ENCODE peak calls at places on chromosomes 5 and 9, in seven cellular contexts. K is cardiac muscle cell, G is A549, Y is heart right ventricle, W is left lung, Q is stomach, D is H9. N is an unnamed sample.

GRCh38 chr9:117825609-117826347 is 121.6 kb downstream of the TLR4 start:
- DNase-seq in G (no peak), W (peak; percentile 36), D (no peak), K (no peak), Y (peak; percentile 3), Q (no peak), N (peak; percentile 8)

GRCh38 chr5:167867281-167867680 is 424.2 kb upstream of the WWC1 start:
- DNase-seq in W (no peak), D (no peak), K (no peak), Q (no peak), Y (no peak), G (no peak), N (no peak)

GRCh38 chr5:135029468-135030122 is 4.4 kb downstream of the PITX1 start:
- DNase-seq in K (no peak), Y (no peak), D (no peak), W (no peak), G (no peak), Q (no peak), N (no peak)

GRCh38 chr5:177231479-177232250 is 71.9 kb downstream of the RAB24 start:
- DNase-seq in Q (no peak), W (no peak), D (no peak), K (no peak), G (no peak), Y (no peak), N (no peak)

GRCh38 chr5:147482426-147483196 is 27.3 kb downstream of the DPYSL3 start:
- DNase-seq in K (peak; percentile 53), Y (no peak), D (no peak), Q (no peak), W (no peak), G (no peak), N (no peak)

GRCh38 chr5:39998518-39998917 is 573.7 kb upstream of the DAB2 start:
- DNase-seq in D (no peak), K (no peak), Y (no peak), G (no peak), W (no peak), Q (no peak), N (no peak)

GRCh38 chr9:86946712-86947145 is 577 bp downstream of the GAS1 start:
- DNase-seq in Y (peak; percentile 47), D (peak; percentile 48), W (peak; percentile 46), G (peak; percentile 53), K (peak; percentile 74), Q (peak; percentile 36), N (peak; percentile 38)

GRCh38 chr5:151248651-151249050 is 4.3 kb upstream of the GM2A start:
- DNase-seq in Y (no peak), W (no peak), K (no peak), Q (no peak), D (no peak), G (no peak), N (peak; percentile 39)

GRCh38 chr5:132947661-132948060 is 15.8 kb downstream of the AFF4 start:
- DNase-seq in G (no peak), D (no peak), W (no peak), K (peak; percentile 26), Q (no peak), Y (no peak), N (peak; percentile 25)

GRCh38 chr9:91102269-91102668 is 259.4 kb downstream of the AUH start:
- DNase-seq in Q (no peak), K (no peak), W (no peak), D (no peak), Y (no peak), G (no peak), N (no peak)

GRCh38 chr9:83474631-83475030 is 63.6 kb downstream of the FRMD3 start:
- DNase-seq in W (no peak), Q (no peak), D (no peak), Y (no peak), G (no peak), K (no peak), N (no peak)

GRCh38 chr9:97983524-97984187 is 515 bp downstream of the ANP32B start:
- DNase-seq in G (peak; percentile 59), D (peak; percentile 37), K (peak; percentile 50), W (no peak), Q (peak; percentile 59), Y (peak; percentile 49), N (peak; percentile 65)

GRCh38 chr5:93915142-93915553 is 173.7 kb upstream of the POU5F2 start:
- DNase-seq in K (peak; percentile 77), Q (no peak), D (no peak), W (no peak), Y (no peak), G (peak; percentile 51), N (peak; percentile 45)

GRCh38 chr5:39464096-39464495 is 39.3 kb upstream of the DAB2 start:
- DNase-seq in G (no peak), Q (no peak), D (no peak), W (no peak), Y (no peak), K (no peak), N (no peak)

GRCh38 chr9:125655074-125655633 is 51.9 kb downstream of the MAPKAP1 start:
- DNase-seq in K (no peak), W (no peak), G (no peak), Y (no peak), D (no peak), Q (no peak), N (no peak)

GRCh38 chr5:112917453-112918005 is 4.5 kb downstream of the REEP5 start:
- DNase-seq in D (peak; percentile 58), K (peak; percentile 23), G (peak; percentile 42), Y (no peak), W (no peak), Q (no peak), N (no peak)

GRCh38 chr9:76474419-76474818 is 15.4 kb downstream of the GCNT1 start:
- DNase-seq in G (no peak), K (no peak), Y (no peak), D (no peak), W (no peak), Q (no peak), N (no peak)

GRCh38 chr5:106094836-106095235 is 1575.9 kb downstream of the EFNA5 start:
- DNase-seq in W (no peak), D (no peak), Y (no peak), Q (no peak), G (no peak), K (no peak), N (no peak)
- H3K27ac ChIP-seq in W (no peak overlapping the region), D (no peak overlapping the region), Y (no peak overlapping the region), Q (no peak overlapping the region), G (no peak overlapping the region), K (no peak overlapping the region), N (no peak overlapping the region)

DNA sequence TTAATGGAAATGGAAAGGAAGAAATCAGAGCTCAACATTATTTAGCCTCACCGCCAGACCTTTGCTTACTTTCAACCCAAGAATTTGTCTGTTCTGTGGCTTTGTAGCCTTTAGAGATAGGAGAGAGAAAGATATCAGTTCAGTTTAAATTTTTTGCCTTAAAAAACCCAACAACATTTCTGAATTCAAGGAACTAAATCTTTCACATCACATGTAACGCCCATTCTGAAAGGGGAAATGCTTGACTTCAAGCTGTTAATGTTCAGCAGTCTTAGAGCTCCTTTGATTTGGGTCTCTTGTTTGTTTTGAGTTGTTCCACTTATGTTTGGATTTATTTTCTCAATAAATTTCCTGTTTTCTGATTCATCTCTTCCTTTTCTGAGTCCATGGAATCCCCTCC is 294.5 kb downstream of the ARHGAP26 start:
- DNase-seq in K (peak; percentile 33), Q (no peak), G (no peak), Y (no peak), W (no peak), D (no peak), N (no peak)
- H3K4me1 ChIP-seq in K (peaks cover 30% of the 10 kb centered on the region), Q (peaks cover 74% of the 10 kb centered on the region), G (peaks cover 58% of the 10 kb centered on the region), Y (peaks cover 73% of the 10 kb centered on the region), W (peaks cover 38% of the 10 kb centered on the region), D (peaks cover 9% of the 10 kb centered on the region), N (peaks cover 8% of the 10 kb centered on the region)

GRCh38 chr9:115672477-115673316 is 480.9 kb upstream of the PAPPA start:
- DNase-seq in Y (peak; percentile 12), Q (no peak), D (no peak), G (peak; percentile 96), W (no peak), K (peak; percentile 94), N (no peak)
- H3K27ac ChIP-seq in Y (peak overlapping the region; percentile 48), Q (no peak overlapping the region), D (no peak overlapping the region), G (peak overlapping the region; percentile 98), W (peak overlapping the region; percentile 34), K (no peak overlapping the region), N (peak overlapping the region; percentile 11)

GRCh38 chr9:113564804-113565237 is 101.3 kb downstream of the RGS3 start:
- DNase-seq in G (no peak), Q (peak; percentile 74), W (peak; percentile 85), Y (peak; percentile 79), K (peak; percentile 81), D (peak; percentile 76), N (peak; percentile 67)

GRCh38 chr9:113566011-113566711 is 102.6 kb downstream of the RGS3 start:
- DNase-seq in Y (no peak), D (no peak), K (no peak), Q (no peak), W (no peak), G (no peak), N (no peak)

GRCh38 chr9:113562653-113563381 is 99.3 kb downstream of the RGS3 start:
- DNase-seq in D (no peak), K (no peak), Q (no peak), G (no peak), Y (no peak), W (peak; percentile 22), N (no peak)

GRCh38 chr9:113566712-113567071 is 103.2 kb downstream of the RGS3 start:
- DNase-seq in Q (peak; percentile 46), G (no peak), W (no peak), Y (no peak), K (no peak), D (no peak), N (no peak)

GRCh38 chr9:113563856-113564514 is 100.5 kb downstream of the RGS3 start:
- DNase-seq in W (peak; percentile 23), G (no peak), D (no peak), Q (no peak), Y (no peak), K (no peak), N (peak; percentile 69)
- H3K4me1 ChIP-seq in W (peaks cover 8% of the 10 kb centered on the region), G (peaks cover 9% of the 10 kb centered on the region), D (peaks cover 2% of the 10 kb centered on the region), Q (peaks cover 78% of the 10 kb centered on the region), Y (peaks cover 90% of the 10 kb centered on the region), K (peaks cover 32% of the 10 kb centered on the region), N (peaks cover 3% of the 10 kb centered on the region)

DNA sequence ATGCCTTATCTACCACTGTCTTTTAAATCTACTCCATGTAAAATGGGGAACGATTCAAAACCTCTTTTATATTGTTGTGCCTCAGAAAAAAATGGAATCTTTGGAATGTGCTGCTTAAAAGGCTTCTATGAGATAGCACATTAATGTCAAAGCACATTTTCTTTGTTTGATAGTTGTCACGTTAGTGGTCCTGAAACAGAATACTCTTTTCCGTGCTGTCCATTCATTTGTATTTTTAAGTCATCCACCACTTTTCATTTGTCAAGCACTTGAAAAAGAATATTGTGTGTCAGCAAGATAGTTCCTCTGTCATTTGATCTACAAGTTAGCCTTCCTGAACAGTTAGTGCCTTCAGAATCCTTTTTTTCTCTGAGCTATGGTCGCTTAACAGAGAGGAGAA is 246.9 kb downstream of the MAST4 start:
- DNase-seq in D (no peak), W (no peak), G (no peak), Q (no peak), Y (no peak), K (no peak), N (no peak)
- H3K27ac ChIP-seq in D (peak overlapping the region; percentile 47), W (no peak overlapping the region), G (no peak overlapping the region), Q (no peak overlapping the region), Y (peak overlapping the region; percentile 48), K (no peak overlapping the region), N (no peak overlapping the region)